ENCODE peak calls at places on chromosomes 4 and X, in seven cellular contexts. B, O, Z, Q, R, J and U are unnamed samples.

GRCh38 chr4:121950680-121951569 is 935 bp downstream of the TRPC3 start:
- DNase-seq in J (peak), B (peak), R (peak), Q (peak), Z (peak), O (peak), U (no peak)

GRCh38 chrX:538311-538710 is 92.3 kb upstream of the SHOX start:
- DNase-seq in O (no peak), R (no peak), B (no peak), J (no peak), Q (no peak), Z (no peak), U (no peak)

GRCh38 chr4:147933316-147933715 is 201.4 kb downstream of the ARHGAP10 start:
- DNase-seq in Z (peak), R (peak), O (no peak), J (no peak), Q (no peak), B (no peak), U (no peak)

GRCh38 chr4:85780664-85781063 is 305.7 kb downstream of the ARHGAP24 start:
- DNase-seq in J (no peak), O (no peak), B (no peak), Q (no peak), Z (no peak), R (peak), U (no peak)

GRCh38 chrX:31092970-31093638 is 21.3 kb upstream of the FTHL17 start:
- DNase-seq in R (no peak), O (no peak), J (no peak), Q (no peak), B (no peak), Z (no peak), U (no peak)

GRCh38 chr4:128322311-128322710 is 34.7 kb upstream of the PGRMC2 start:
- DNase-seq in R (peak), J (no peak), O (no peak), Q (no peak), Z (no peak), B (no peak), U (no peak)

GRCh38 chrX:40083120-40083978 is 14.4 kb downstream of the BCOR start:
- DNase-seq in Q (peak), J (no peak), Z (no peak), R (no peak), B (no peak), O (peak), U (no peak)

GRCh38 chr4:1261107-1261928 is 12.4 kb upstream of the CTBP1 start:
- DNase-seq in R (no peak), O (no peak), Q (no peak), B (no peak), J (no peak), Z (no peak), U (no peak)

GRCh38 chr4:156888762-156889161 is 82.8 kb downstream of the PDGFC start:
- DNase-seq in J (no peak), Z (no peak), B (no peak), O (no peak), R (no peak), Q (no peak), U (no peak)

GRCh38 chr4:165532976-165533375 is 154.2 kb downstream of the CPE start:
- DNase-seq in J (no peak), Q (no peak), R (no peak), B (no peak), Z (no peak), O (no peak), U (no peak)

GRCh38 chr4:3413217-3413671 is 28.5 kb upstream of the HGFAC start:
- DNase-seq in O (peak), J (peak), Q (no peak), Z (no peak), B (no peak), R (no peak), U (peak)

GRCh38 chr4:3413675-3414420 is 27.9 kb upstream of the HGFAC start:
- DNase-seq in R (no peak), Q (no peak), Z (no peak), O (peak), J (peak), B (no peak), U (peak)

GRCh38 chr4:3415471-3416141 is 26.2 kb upstream of the HGFAC start:
- DNase-seq in Q (peak), R (no peak), B (no peak), Z (no peak), J (no peak), O (no peak), U (peak)

GRCh38 chr4:3416270-3416669 is 25.5 kb upstream of the HGFAC start:
- DNase-seq in B (no peak), R (no peak), J (no peak), Z (no peak), Q (no peak), O (no peak), U (peak)

GRCh38 chr4:3414421-3415279 is 27.1 kb upstream of the HGFAC start:
- DNase-seq in Z (no peak), J (peak), O (peak), R (no peak), B (no peak), Q (no peak), U (no peak)
- H3K4me3 ChIP-seq in Z (no peak), J (no peak), O (no peak), R (no peak), B (no peak), Q (no peak), U (no peak)

GRCh38 chrX:119401569-119401968 is 2.4 kb downstream of the SLC25A43 start:
- DNase-seq in O (no peak), J (no peak), Z (no peak), R (no peak), Q (no peak), B (no peak), U (no peak)

GRCh38 chrX:119399772-119400101 is 601 bp downstream of the SLC25A43 start:
- DNase-seq in B (no peak), Z (no peak), J (no peak), O (no peak), R (peak), Q (no peak), U (no peak)

GRCh38 chrX:119398587-119398973 is 556 bp upstream of the SLC25A43 start:
- DNase-seq in B (no peak), J (no peak), Q (no peak), Z (peak), R (no peak), O (no peak), U (no peak)

GRCh38 chrX:119402588-119402987 is 3.5 kb downstream of the SLC25A43 start:
- DNase-seq in O (no peak), Q (no peak), J (no peak), Z (no peak), R (no peak), B (no peak), U (no peak)

GRCh38 chrX:119398974-119399771 is at the start of gene SLC25A43:
- DNase-seq in Q (peak), O (peak), J (peak), R (peak), B (no peak), Z (peak), U (peak)
- TF ChIP-seq POLR2A in Q (no peak), O (peak), J (no peak), R (peak), B (peak), Z (peak), U (no peak)

DNA sequence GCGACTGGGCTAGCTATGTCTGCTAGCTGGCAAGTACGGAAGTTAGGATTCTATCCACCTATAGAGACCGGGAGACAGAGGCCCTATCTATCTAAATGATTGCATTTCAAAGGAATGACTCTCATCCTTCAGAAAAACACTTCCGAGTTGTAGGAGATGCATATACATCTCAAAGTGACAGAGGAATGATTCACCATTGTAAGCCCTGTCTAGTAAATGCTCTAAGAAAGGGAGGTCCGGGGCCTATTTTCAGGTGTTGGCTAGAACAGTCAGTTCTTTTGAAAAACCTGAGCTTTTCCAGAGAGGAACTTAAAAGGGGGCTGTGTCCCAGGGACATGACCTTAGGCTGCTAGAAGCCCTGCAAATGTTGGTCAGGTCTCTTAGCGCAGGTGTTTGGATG is 262.9 kb upstream of the IL1RAPL1 start:
- DNase-seq in Q (no peak), R (no peak), Z (no peak), J (no peak), O (no peak), B (no peak), U (no peak)
- H3K4me3 ChIP-seq in Q (no peak), R (no peak), Z (no peak), J (no peak), O (no peak), B (no peak), U (no peak)

DNA sequence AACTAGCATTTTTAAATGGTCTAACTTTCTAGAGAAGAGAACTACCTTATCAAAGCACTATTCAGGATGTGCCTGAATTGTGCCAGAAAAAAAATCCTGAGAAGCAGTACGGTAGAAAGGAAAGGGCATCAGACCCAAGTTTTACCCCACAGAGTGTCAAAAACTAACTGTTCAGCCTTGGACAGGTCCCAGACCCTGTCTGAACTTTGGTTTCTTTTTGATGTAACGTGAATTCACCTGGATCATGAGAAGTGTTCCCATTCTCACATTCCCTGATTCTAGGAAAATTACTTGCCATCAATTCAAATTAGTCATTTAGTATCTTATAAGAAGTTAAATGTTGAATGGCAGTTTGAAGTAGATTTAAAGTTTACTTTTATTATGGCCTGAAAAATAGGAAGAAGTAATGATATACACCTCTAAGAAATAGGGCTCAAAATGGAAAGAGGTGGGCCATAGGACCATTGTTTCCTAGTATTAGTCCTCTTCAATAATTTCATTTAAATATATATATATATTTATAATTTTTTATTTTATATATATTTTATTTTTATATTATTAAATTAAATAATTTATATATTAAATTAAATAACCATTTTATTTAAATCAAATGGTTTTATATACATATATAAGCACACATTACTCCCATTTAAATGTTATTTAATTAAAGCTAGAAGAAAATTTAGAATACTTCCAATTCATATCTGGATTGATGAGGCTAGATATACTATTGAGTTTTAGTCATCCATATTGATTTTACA is 181.9 kb upstream of the PPARGC1A start:
- DNase-seq in J (no peak), Z (no peak), B (no peak), R (no peak), O (no peak), Q (no peak), U (no peak)
- TF ChIP-seq POLR2A in J (no peak), Z (no peak), B (no peak), R (no peak), O (no peak), Q (no peak), U (no peak)